ENCODE peak calls at places on chromosomes 11 and 22, in four cellular contexts. C is fibroblast of pulmonary artery, D is sigmoid colon, A is coronary artery. E is an unnamed sample.

GRCh38 chr11:56497010-56497409 is 5.8 kb upstream of the OR5M8 start:
- DNase-seq in C (no peak), D (no peak), A (no peak), E (no peak)

GRCh38 chr22:48629631-48630443 is 1197.8 kb downstream of the BRD1 start:
- DNase-seq in C (no peak), D (no peak), A (no peak), E (no peak)

GRCh38 chr22:47318041-47318737 is 555.7 kb downstream of the TBC1D22A start:
- DNase-seq in C (peak), D (no peak), A (no peak), E (no peak)

GRCh38 chr11:74018331-74019005 is 9.6 kb upstream of the UCP3 start:
- DNase-seq in C (peak), D (peak), A (peak), E (no peak)

GRCh38 chr11:45187375-45187774 is 40.9 kb downstream of the PRDM11 start:
- DNase-seq in C (no peak), D (peak), A (no peak), E (no peak)

GRCh38 chr22:25923952-25924351 is 182.0 kb downstream of the MYO18B start:
- DNase-seq in C (no peak), D (no peak), A (no peak), E (peak)

GRCh38 chr11:15651782-15652181 is 537.1 kb downstream of the INSC start:
- DNase-seq in C (no peak), D (no peak), A (no peak), E (no peak)

GRCh38 chr11:119108151-119108856 is 1.2 kb downstream of the C2CD2L start:
- DNase-seq in C (peak), D (no peak), A (no peak), E (no peak)

GRCh38 chr11:117610901-117611300 is 186.1 kb downstream of the DSCAML1 start:
- DNase-seq in C (no peak), D (peak), A (no peak), E (no peak)

GRCh38 chr22:50184004-50184461 is 1.7 kb upstream of the TRABD start:
- DNase-seq in C (peak), D (peak), A (no peak), E (no peak)

GRCh38 chr11:12258451-12258850 is 118.9 kb upstream of the PARVA start:
- DNase-seq in C (peak), D (no peak), A (no peak), E (no peak)

GRCh38 chr11:35013514-35014191 is 97.2 kb downstream of the PDHX start:
- DNase-seq in C (peak), D (no peak), A (no peak), E (no peak)

GRCh38 chr11:114612686-114613085 is 17.1 kb upstream of the NXPE4 start:
- DNase-seq in C (no peak), D (no peak), A (no peak), E (no peak)

GRCh38 chr11:72576196-72576595 is 98.0 kb downstream of the PDE2A start:
- DNase-seq in C (no peak), D (no peak), A (peak), E (no peak)

GRCh38 chr11:124751741-124752470 is at the start of gene VSIG2:
- DNase-seq in C (no peak), D (no peak), A (no peak), E (no peak)

GRCh38 chr11:71947498-71947897 is 18.7 kb downstream of the RNF121 start:
- DNase-seq in C (no peak), D (no peak), A (no peak), E (no peak)

GRCh38 chr11:75476716-75477613 is 44.0 kb upstream of the KLHL35 start:
- DNase-seq in C (no peak), D (no peak), A (no peak), E (no peak)

GRCh38 chr22:49705216-49705600 is 122.5 kb downstream of the BRD1 start:
- DNase-seq in C (no peak), D (no peak), A (peak), E (no peak)

GRCh38 chr11:85784907-85785306 is 26.0 kb downstream of the SYTL2 start:
- DNase-seq in C (no peak), D (no peak), A (no peak), E (no peak)

GRCh38 chr11:116534270-116534975 is 238.4 kb downstream of the BUD13 start:
- DNase-seq in C (no peak), D (peak), A (peak), E (no peak)

GRCh38 chr11:24833598-24833997 is 336.7 kb downstream of the LUZP2 start:
- DNase-seq in C (no peak), D (no peak), A (no peak), E (no peak)

E was measured in type B pancreatic cell.